ENCODE peak calls at places on chromosomes 11 and 22, in four cellular contexts. K, D, V and P are unnamed samples.

GRCh38 chr11:10488581-10489443 is 33.7 kb downstream of the AMPD3 start:
- DNase-seq in K (peak), D (no peak), V (no peak), P (no peak)

GRCh38 chr11:10373340-10373739 is 68.5 kb downstream of the ADM start:
- DNase-seq in K (no peak), D (no peak), V (no peak), P (no peak)

GRCh38 chr11:34395916-34396555 is 38.2 kb upstream of the ABTB2 start:
- DNase-seq in K (no peak), D (no peak), V (no peak), P (peak)

GRCh38 chr22:39727541-39727940 is 157.0 kb downstream of the CACNA1I start:
- DNase-seq in K (no peak), D (no peak), V (no peak), P (peak)

GRCh38 chr22:36315325-36315724 is 62.4 kb downstream of the APOL1 start:
- DNase-seq in K (no peak), D (no peak), V (no peak), P (no peak)

GRCh38 chr11:68120212-68121066 is 749 bp downstream of the CHKA start:
- DNase-seq in K (peak), D (peak), V (peak), P (no peak)

GRCh38 chr11:114175706-114176105 is 116.2 kb downstream of the ZBTB16 start:
- DNase-seq in K (no peak), D (no peak), V (no peak), P (no peak)

GRCh38 chr11:973237-973636 is 47.6 kb downstream of the AP2A2 start:
- DNase-seq in K (no peak), D (no peak), V (no peak), P (no peak)

GRCh38 chr11:61056566-61056965 is 45.7 kb upstream of the CD5 start:
- DNase-seq in K (peak), D (no peak), V (no peak), P (no peak)

GRCh38 chr11:83140691-83141455 is 16.1 kb upstream of the PCF11 start:
- DNase-seq in K (peak), D (no peak), V (no peak), P (no peak)

GRCh38 chr11:124152770-124153407 is 30.3 kb upstream of the OR10D3 start:
- DNase-seq in K (no peak), D (no peak), V (no peak), P (no peak)

GRCh38 chr11:76243157-76243556 is 36.9 kb upstream of the WNT11 start:
- DNase-seq in K (no peak), D (no peak), V (no peak), P (no peak)

GRCh38 chr11:35663408-35663702 is 780 bp downstream of the TRIM44 start:
- DNase-seq in K (no peak), D (no peak), V (no peak), P (no peak)

GRCh38 chr22:25120093-25120561 is 79.5 kb upstream of the CRYBB3 start:
- DNase-seq in K (no peak), D (no peak), V (peak), P (peak)

GRCh38 chr11:65782816-65783228 is 2.0 kb upstream of the AP5B1 start:
- DNase-seq in K (no peak), D (no peak), V (no peak), P (no peak)

GRCh38 chr11:120108785-120109168 is 29.1 kb downstream of the TRIM29 start:
- DNase-seq in K (no peak), D (no peak), V (no peak), P (no peak)

GRCh38 chr22:31846161-31847115 is 92.6 kb downstream of the DEPDC5 start:
- DNase-seq in K (no peak), D (peak), V (no peak), P (peak)

GRCh38 chr11:2160736-2161259 is at the start of gene INS:
- DNase-seq in K (no peak), D (no peak), V (no peak), P (no peak)

GRCh38 chr11:76209956-76210885 is 3.9 kb upstream of the WNT11 start:
- DNase-seq in K (no peak), D (no peak), V (no peak), P (peak)

GRCh38 chr11:129595043-129595962 is 219.7 kb downstream of the BARX2 start:
- DNase-seq in K (no peak), D (no peak), V (no peak), P (no peak)

GRCh38 chr22:27726344-27726725 is 75.2 kb downstream of the MN1 start:
- DNase-seq in K (no peak), D (no peak), V (no peak), P (no peak)

GRCh38 chr11:35038211-35038930 is 100.6 kb upstream of the CD44 start:
- DNase-seq in K (no peak), D (peak), V (no peak), P (no peak)

GRCh38 chr11:77052531-77052930 is 14.2 kb upstream of the CAPN5 start:
- DNase-seq in K (no peak), D (no peak), V (no peak), P (no peak)

GRCh38 chr11:114832532-114833125 is 154.3 kb downstream of the NXPE2 start:
- DNase-seq in K (no peak), D (no peak), V (no peak), P (no peak)

GRCh38 chr11:35167451-35167954 is 28.5 kb downstream of the CD44 start:
- DNase-seq in K (no peak), D (no peak), V (no peak), P (no peak)

GRCh38 chr11:62409831-62410230 is 9.0 kb upstream of the SCGB1A1 start:
- DNase-seq in K (no peak), D (no peak), V (no peak), P (no peak)

GRCh38 chr11:102139081-102139498 is 28.8 kb downstream of the YAP1 start:
- DNase-seq in K (no peak), D (no peak), V (no peak), P (no peak)

GRCh38 chr11:81700061-81700460 is 1033.6 kb downstream of the FAM181B start:
- DNase-seq in K (no peak), D (no peak), V (no peak), P (no peak)
- TF ChIP-seq POLR2AphosphoS2 in K (no peak), D (no peak), V (no peak), P (no peak)

GRCh38 chr11:109815529-109816105 is 277.6 kb upstream of the ZC3H12C start:
- DNase-seq in K (no peak), D (no peak), V (no peak), P (no peak)

GRCh38 chr11:109818303-109818702 is 274.9 kb upstream of the ZC3H12C start:
- DNase-seq in K (no peak), D (no peak), V (no peak), P (no peak)

DNA sequence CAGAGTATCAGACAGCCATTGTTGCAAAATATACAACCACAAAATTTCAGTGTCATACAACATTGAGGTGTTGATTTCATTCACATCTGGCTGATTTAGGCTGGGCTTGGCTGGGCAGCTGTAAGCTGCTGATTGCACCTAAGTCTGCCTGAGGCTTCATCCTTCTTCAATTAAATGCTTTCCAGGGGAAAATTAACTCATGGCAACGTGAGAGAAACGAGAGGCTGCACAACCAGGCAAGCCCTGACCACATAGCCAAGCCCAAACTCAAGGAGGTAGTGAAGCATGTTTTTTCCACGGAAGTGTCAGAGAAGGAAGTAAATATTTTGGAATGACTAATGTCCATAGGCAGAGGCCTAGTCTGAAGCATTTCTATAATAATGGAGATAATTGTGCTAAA is 273.8 kb upstream of the ZC3H12C start:
- DNase-seq in K (no peak), D (no peak), V (no peak), P (no peak)
- TF ChIP-seq POLR2AphosphoS2 in K (no peak), D (no peak), V (no peak), P (no peak)

GRCh38 chr11:44654596-44654995 is 72.2 kb upstream of the TSPAN18 start:
- DNase-seq in K (no peak), D (no peak), V (no peak), P (no peak)

GRCh38 chr11:44661311-44661717 is 65.4 kb upstream of the TSPAN18 start:
- DNase-seq in K (no peak), D (no peak), V (no peak), P (no peak)

GRCh38 chr11:44654057-44654456 is 72.7 kb upstream of the TSPAN18 start:
- DNase-seq in K (no peak), D (no peak), V (no peak), P (no peak)

GRCh38 chr11:44659641-44660040 is 67.1 kb upstream of the TSPAN18 start:
- DNase-seq in K (no peak), D (no peak), V (no peak), P (no peak)

DNA sequence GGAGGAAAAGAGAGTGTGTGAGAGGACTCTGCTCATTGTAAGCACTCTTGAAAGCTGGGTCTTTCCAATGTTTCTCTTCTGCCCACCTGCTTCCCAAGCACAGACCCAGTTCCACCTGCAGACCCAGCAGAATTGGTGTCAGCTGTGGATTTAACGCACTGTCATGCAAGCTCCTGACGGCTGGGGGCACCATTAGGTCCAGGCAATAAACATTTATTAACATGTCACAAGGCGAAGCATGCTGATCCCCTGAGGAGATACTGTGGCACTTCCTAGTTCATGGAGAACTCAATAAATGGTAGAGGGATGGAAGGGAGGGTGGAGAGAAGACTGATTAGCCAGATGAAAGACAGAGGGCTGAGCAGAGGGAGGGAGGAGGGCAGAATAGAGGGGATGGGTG is 68.3 kb upstream of the TSPAN18 start:
- DNase-seq in K (no peak), D (peak), V (no peak), P (peak)
- TF ChIP-seq POLR2AphosphoS2 in K (no peak), D (no peak), V (no peak), P (no peak)

GRCh38 chr22:37560682-37561208 is 465 bp downstream of the CDC42EP1 start:
- DNase-seq in K (no peak), D (no peak), V (no peak), P (no peak)
- TF ChIP-seq POLR2AphosphoS2 in K (no peak), D (no peak), V (no peak), P (no peak)

DNA sequence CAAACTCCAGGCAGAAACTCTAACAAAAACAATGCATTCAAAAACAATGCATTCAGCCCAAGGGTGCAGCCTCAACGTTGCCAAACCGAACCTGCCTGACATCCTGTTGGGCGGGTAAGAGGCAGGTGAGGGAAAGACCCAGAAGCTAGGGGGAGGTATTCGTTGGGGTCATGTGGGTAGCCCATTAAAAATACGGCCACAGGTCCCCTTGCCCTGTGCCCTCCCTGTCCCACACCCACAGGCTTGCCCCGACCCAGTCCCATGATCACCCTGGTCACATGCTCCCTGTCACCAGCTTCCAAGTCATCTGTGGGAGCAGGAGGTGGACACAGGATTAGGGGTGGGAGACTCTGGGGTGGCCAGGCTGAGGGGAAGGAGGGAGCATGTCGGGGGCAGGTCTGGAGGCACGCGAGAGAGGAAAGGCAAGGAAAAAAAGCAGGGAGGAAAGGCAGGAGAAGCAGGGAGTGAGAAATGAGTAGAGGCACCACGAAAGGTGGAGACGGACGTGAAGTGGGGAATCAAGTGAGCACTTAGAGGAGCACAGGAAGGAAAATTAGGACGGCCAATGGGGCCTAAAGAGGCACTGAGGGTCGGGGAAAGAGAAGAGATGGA is 683 bp downstream of the PLA2G6 start:
- DNase-seq in K (no peak), D (peak), V (no peak), P (no peak)
- TF ChIP-seq POLR2AphosphoS2 in K (peak), D (no peak), V (no peak), P (no peak)

GRCh38 chr11:64609436-64610047 is 18.5 kb downstream of the SLC22A12 start:
- DNase-seq in K (no peak), D (peak), V (no peak), P (peak)
- TF ChIP-seq POLR2AphosphoS2 in K (no peak), D (no peak), V (no peak), P (no peak)

DNA sequence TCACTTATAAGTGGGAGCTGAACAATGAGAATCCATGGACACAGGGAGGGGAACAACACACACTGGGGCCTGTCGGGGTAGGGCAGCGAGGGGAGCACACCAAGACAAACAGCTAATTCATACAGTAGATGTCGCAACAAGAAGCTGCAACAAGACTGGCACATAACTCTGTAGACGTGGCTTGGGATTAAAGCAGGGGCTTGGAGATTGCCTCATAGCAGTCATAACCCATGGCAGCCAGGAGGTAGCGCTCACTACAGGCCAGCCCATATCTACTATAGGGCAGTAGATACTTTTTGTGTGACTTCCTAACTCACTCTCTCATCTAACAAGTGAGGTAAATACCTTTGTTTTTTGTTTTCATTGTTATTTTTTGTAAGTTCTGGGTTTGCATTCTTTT is 1.7 kb upstream of the OR9G4 start:
- DNase-seq in K (no peak), D (no peak), V (peak), P (peak)
- TF ChIP-seq POLR2AphosphoS2 in K (no peak), D (no peak), V (no peak), P (no peak)

DNA sequence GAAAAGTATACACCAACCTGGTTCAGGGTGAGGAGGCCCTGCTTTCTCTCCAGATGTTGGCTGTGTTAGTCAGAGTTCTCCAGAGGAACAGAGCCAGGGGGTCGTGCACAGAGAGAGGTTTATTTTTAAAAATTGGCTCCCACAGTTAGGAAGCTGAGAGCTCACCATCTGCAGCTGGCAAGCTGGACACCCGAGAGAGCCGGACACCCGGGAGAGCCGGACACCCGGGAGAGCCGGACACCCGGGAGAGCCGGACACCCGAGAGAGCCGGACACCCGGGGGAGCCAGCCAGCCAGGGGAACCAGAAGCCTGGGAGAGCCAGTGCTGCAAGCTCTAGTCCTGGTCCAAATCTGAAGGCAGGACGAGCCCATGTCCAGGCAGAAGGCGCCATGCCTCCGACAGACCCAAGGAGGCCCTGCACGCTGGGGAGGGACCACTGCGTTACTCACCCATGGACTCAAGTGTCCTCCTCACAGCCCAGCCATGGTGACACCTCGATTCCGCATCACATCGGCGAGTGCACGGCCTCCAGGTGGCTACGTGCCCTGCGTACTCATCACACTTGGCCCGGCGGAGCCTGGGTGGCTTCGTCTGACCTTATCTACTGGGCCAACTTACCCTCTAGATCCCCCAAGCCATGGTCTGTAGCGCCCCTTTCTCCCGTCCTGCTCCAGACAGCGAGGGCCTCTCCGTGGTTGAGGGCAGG is 99.0 kb downstream of the BRD1 start:
- DNase-seq in K (no peak), D (no peak), V (no peak), P (no peak)
- TF ChIP-seq POLR2AphosphoS2 in K (no peak), D (no peak), V (no peak), P (no peak)